ENCODE peak calls at places on chromosome 11, in six cellular contexts. M, Y, Z, T, I and Q are unnamed samples.

GRCh38 chr11:76062733-76063132 is 143.6 kb downstream of the WNT11 start:
- DNase-seq in M (no peak), T (no peak), Z (no peak), Y (no peak), I (no peak), Q (no peak)

GRCh38 chr11:129021295-129021694 is 78.6 kb upstream of the TP53AIP1 start:
- DNase-seq in I (no peak), Y (no peak), T (no peak), M (no peak), Z (peak; percentile 25), Q (no peak)

GRCh38 chr11:11149671-11150459 is 203.2 kb downstream of the CSNK2A3 start:
- DNase-seq in I (no peak), Y (no peak), M (no peak), T (no peak), Z (no peak), Q (no peak)

GRCh38 chr11:45511566-45511965 is 153.9 kb downstream of the CHST1 start:
- DNase-seq in I (no peak), Y (no peak), M (no peak), T (no peak), Z (no peak), Q (no peak)

GRCh38 chr11:98307827-98308491 is 712.8 kb upstream of the CNTN5 start:
- DNase-seq in M (no peak), I (no peak), Z (no peak), T (no peak), Y (no peak), Q (no peak)

GRCh38 chr11:71449596-71449995 is 1.4 kb upstream of the DHCR7 start:
- DNase-seq in Z (no peak), T (no peak), M (no peak), Y (no peak), I (no peak), Q (no peak)

GRCh38 chr11:116866774-116867455 is 29.5 kb upstream of the APOA1 start:
- DNase-seq in M (no peak), Y (no peak), T (no peak), I (no peak), Z (no peak), Q (no peak)

GRCh38 chr11:68081691-68082090 is 39.5 kb downstream of the CHKA start:
- DNase-seq in Z (no peak), Y (no peak), I (no peak), M (no peak), T (no peak), Q (no peak)

GRCh38 chr11:126731526-126731925 is 269.0 kb downstream of the KIRREL3 start:
- DNase-seq in Y (no peak), Z (no peak), I (no peak), M (no peak), T (no peak), Q (no peak)

GRCh38 chr11:69922015-69922595 is 102.9 kb upstream of the FGF3 start:
- DNase-seq in Z (no peak), Y (no peak), T (no peak), M (no peak), I (no peak), Q (no peak)

GRCh38 chr11:90836031-90836430 is 613.2 kb upstream of the CHORDC1 start:
- DNase-seq in Y (no peak), I (no peak), M (no peak), T (no peak), Z (no peak), Q (no peak)

GRCh38 chr11:56932572-56933235 is 56.0 kb upstream of the OR5AK2 start:
- DNase-seq in I (peak; percentile 4), T (no peak), Y (no peak), M (no peak), Z (peak; percentile 92), Q (no peak)

GRCh38 chr11:18365736-18366135 is 28.6 kb upstream of the LDHA start:
- DNase-seq in I (no peak), M (no peak), T (no peak), Z (no peak), Y (no peak), Q (no peak)

GRCh38 chr11:117823941-117824420 is 563 bp downstream of the FXYD2 start:
- DNase-seq in Y (peak; percentile 80), T (no peak), I (no peak), M (peak; percentile 82), Z (peak; percentile 49), Q (no peak)

GRCh38 chr11:114128399-114128798 is 68.9 kb downstream of the ZBTB16 start:
- DNase-seq in I (no peak), M (no peak), Y (no peak), Z (no peak), T (no peak), Q (no peak)

GRCh38 chr11:23620617-23621016 is 760.3 kb upstream of the CCDC179 start:
- DNase-seq in Z (no peak), I (no peak), T (no peak), M (no peak), Y (no peak), Q (no peak)

GRCh38 chr11:692824-693414 is 2.1 kb downstream of the DEAF1 start:
- DNase-seq in Y (no peak), Z (no peak), T (no peak), M (no peak), I (no peak), Q (no peak)

GRCh38 chr11:57551941-57552340 is 14.5 kb downstream of the SMTNL1 start:
- DNase-seq in M (no peak), Z (no peak), I (no peak), T (no peak), Y (no peak), Q (no peak)

GRCh38 chr11:114164546-114164945 is 105.0 kb downstream of the ZBTB16 start:
- DNase-seq in M (no peak), Y (peak; percentile 54), T (no peak), Z (no peak), I (no peak), Q (no peak)

GRCh38 chr11:43579171-43579918 is 101.2 kb upstream of the HSD17B12 start:
- DNase-seq in T (no peak), M (no peak), Y (no peak), Z (peak; percentile 44), I (no peak), Q (no peak)

GRCh38 chr11:43582024-43582836 is 98.3 kb upstream of the HSD17B12 start:
- DNase-seq in T (no peak), I (no peak), Z (no peak), Y (no peak), M (no peak), Q (no peak)

GRCh38 chr11:43581370-43582023 is 99.0 kb upstream of the HSD17B12 start:
- DNase-seq in I (no peak), T (no peak), Z (no peak), M (no peak), Y (no peak), Q (no peak)

GRCh38 chr11:43579919-43580276 is 100.6 kb upstream of the HSD17B12 start:
- DNase-seq in T (no peak), Y (no peak), Z (no peak), I (no peak), M (no peak), Q (no peak)

DNA sequence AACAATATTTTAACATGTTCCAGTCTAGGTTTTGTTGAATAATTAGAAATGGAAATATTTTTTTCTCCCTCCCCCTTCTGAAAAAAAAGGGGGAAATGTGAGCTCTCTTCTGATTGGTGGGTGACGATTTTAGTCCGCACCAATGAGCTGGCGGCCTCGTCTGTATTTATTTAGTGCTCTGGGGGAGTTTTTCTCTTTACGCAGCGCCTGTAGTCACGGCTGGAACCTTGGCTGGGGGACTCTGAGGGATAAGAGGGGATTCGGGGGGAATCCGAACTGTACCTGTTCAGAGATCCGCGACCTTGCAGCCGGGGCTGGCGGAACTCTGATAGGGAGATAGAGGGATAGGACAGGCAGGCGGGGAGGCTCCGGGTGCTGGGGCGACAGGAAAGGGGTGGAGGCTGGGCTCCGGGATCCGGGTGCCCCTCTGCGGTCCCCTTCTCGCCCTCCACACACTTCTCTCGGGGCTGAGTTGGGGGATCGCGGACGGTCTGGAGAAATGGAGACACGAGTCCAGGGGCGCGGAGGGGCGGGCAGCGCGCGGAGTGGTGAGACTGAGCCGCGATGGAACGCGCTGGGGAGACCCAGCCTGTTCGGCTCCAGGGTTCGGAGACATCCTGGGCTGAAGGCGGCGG is 99.7 kb upstream of the HSD17B12 start:
- DNase-seq in Z (no peak), Y (no peak), I (no peak), T (no peak), M (no peak), Q (no peak)
- H3K4me3 ChIP-seq in Z (peak overlapping the region; percentile 15), Y (peak overlapping the region; percentile 75), I (peak overlapping the region; percentile 40), T (peak overlapping the region; percentile 45), M (peak overlapping the region; percentile 37), Q (no peak overlapping the region)

GRCh38 chr11:93481696-93482095 is 61.5 kb downstream of the SMCO4 start:
- DNase-seq in I (no peak), Y (no peak), T (no peak), Z (no peak), M (no peak), Q (no peak)
- TF ChIP-seq CTCF in I (no peak), Y (peak; percentile 31), T (no peak), Z (no peak), M (peak; percentile 41), Q (no peak)

GRCh38 chr11:60844870-60845221 is 2.9 kb downstream of the CCDC86 start:
- DNase-seq in T (no peak), I (no peak), Y (peak; percentile 22), Z (no peak), M (no peak), Q (no peak)

GRCh38 chr11:60842688-60843605 is 1.0 kb downstream of the CCDC86 start:
- DNase-seq in Y (peak; percentile 12), T (no peak), M (no peak), I (no peak), Z (peak; percentile 43), Q (no peak)

GRCh38 chr11:60845338-60845737 is 3.4 kb downstream of the CCDC86 start:
- DNase-seq in M (no peak), T (no peak), I (no peak), Y (no peak), Z (no peak), Q (no peak)

GRCh38 chr11:60841797-60842687 is at the start of gene CCDC86:
- DNase-seq in Z (peak; percentile 97), I (peak; percentile 44), M (peak; percentile 98), Y (peak; percentile 98), T (peak; percentile 90), Q (peak; percentile 87)

GRCh38 chr11:60844045-60844869 is 2.3 kb downstream of the CCDC86 start:
- DNase-seq in M (no peak), T (no peak), I (no peak), Y (peak; percentile 38), Z (peak; percentile 57), Q (no peak)
- H3K4me3 ChIP-seq in M (peak overlapping the region; percentile 85), T (peak overlapping the region; percentile 94), I (peak overlapping the region; percentile 93), Y (peak overlapping the region; percentile 99), Z (peak overlapping the region; percentile 99), Q (peak overlapping the region; percentile 100)

DNA sequence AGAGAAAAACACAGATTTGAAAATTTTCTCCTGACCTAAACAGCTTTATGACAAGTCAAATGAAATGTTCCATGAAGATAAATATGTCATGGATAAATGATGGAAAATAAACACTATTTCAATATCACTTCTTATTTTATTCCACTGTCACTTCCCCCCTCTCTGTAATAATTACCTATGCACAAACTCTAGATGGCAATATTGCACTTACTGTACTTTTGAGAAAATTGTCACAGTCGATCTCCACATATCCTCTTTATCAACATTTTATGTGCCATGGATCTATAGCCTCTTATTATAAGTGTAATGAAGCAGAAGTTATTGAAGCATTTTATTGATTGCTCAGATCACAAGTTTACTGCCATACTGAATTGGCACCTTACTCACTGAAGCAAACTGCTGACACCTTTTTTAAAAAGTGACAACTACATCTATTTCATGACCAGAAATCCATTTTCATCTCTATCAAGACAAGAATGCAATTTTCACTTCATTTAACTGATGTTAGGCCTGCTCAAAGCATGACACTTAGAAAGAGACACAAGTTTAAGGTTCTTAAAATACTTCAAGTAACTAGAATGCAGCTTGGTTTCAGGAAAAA is 133.4 kb downstream of the DCDC1 start:
- DNase-seq in I (no peak), Z (peak; percentile 28), Y (no peak), M (no peak), T (no peak), Q (no peak)
- TF ChIP-seq CTCF in I (peak; percentile 1), Z (peak; percentile 39), Y (peak; percentile 37), M (peak; percentile 35), T (no peak), Q (no peak)